ENCODE peak calls at places on chromosomes 7 and 10, in eight cellular contexts. C is activated CD4-positive, alpha-beta T cell treated with anti-CD3 and anti-CD28 coated beads for 24 hours; J is germinal center; A is NCI-H460; Y is anterior cingulate cortex; P is stimulated activated CD4-positive, alpha-beta T cell treated with anti-CD3 and anti-CD28 coated beads, Interleukin-4, amount 100 ng/mL, for 4 hours; Q is A673; K is heart left ventricle. V is an unnamed sample.

GRCh38 chr7:10474048-10474447 is 499.6 kb upstream of the PHF14 start:
- DNase-seq in C (no peak), J (no peak), A (no peak), Y (no peak), P (no peak), Q (no peak), K (no peak), V (no peak)

GRCh38 chr10:29877798-29878491 is 181.4 kb downstream of the JCAD start:
- DNase-seq in C (no peak), J (no peak), A (no peak), Y (peak), P (no peak), Q (no peak), K (peak), V (no peak)

GRCh38 chr7:134669845-134670373 is 23.3 kb downstream of the BPGM start:
- DNase-seq in C (peak), J (no peak), A (peak), Y (no peak), P (peak), Q (peak), K (peak), V (no peak)

GRCh38 chr7:137606061-137606674 is 240.6 kb downstream of the DGKI start:
- DNase-seq in C (no peak), J (no peak), A (peak), Y (no peak), P (no peak), Q (peak), K (no peak), V (no peak)

GRCh38 chr10:54203426-54203825 is 597.6 kb downstream of the PCDH15 start:
- DNase-seq in C (no peak), J (no peak), A (no peak), Y (no peak), P (no peak), Q (no peak), K (no peak), V (no peak)

GRCh38 chr7:3439333-3440030 is 138.4 kb downstream of the SDK1 start:
- DNase-seq in C (no peak), J (no peak), A (peak), Y (no peak), P (no peak), Q (peak), K (no peak), V (no peak)

GRCh38 chr7:22949944-22950343 is 64.0 kb downstream of the HYCC1 start:
- DNase-seq in C (no peak), J (no peak), A (no peak), Y (no peak), P (no peak), Q (no peak), K (no peak), V (no peak)

GRCh38 chr7:128911441-128912031 is 1.0 kb upstream of the KCP start:
- DNase-seq in C (no peak), J (no peak), A (no peak), Y (no peak), P (no peak), Q (no peak), K (no peak), V (no peak)

GRCh38 chr7:120996333-120996982 is 7.9 kb downstream of the CPED1 start:
- DNase-seq in C (no peak), J (peak), A (no peak), Y (peak), P (peak), Q (peak), K (peak), V (no peak)

GRCh38 chr10:955127-955819 is 23.8 kb upstream of the LARP4B start:
- DNase-seq in C (no peak), J (no peak), A (no peak), Y (no peak), P (no peak), Q (no peak), K (no peak), V (no peak)

V was measured in neuronal stem cell.